ENCODE peak calls at places on chromosomes 11 and 22, in nine cellular contexts. R, I, N, O, X, V, K, S and E are unnamed samples.

GRCh38 chr11:11149671-11150459 is 203.2 kb downstream of the CSNK2A3 start:
- DNase-seq in R (no peak), I (no peak), N (no peak), O (no peak), X (no peak), V (no peak), K (no peak), S (no peak), E (no peak)

GRCh38 chr11:106077609-106078517 is at the start of gene AASDHPPT:
- DNase-seq in R (no peak), I (peak), N (no peak), O (peak), X (no peak), V (peak), K (no peak), S (peak), E (no peak)

GRCh38 chr11:55719608-55720160 is 53.6 kb upstream of the OR5D13 start:
- DNase-seq in R (no peak), I (no peak), N (no peak), O (no peak), X (no peak), V (no peak), K (no peak), S (no peak), E (no peak)

GRCh38 chr11:88484873-88485621 is 147.5 kb upstream of the CTSC start:
- DNase-seq in R (no peak), I (no peak), N (no peak), O (peak), X (peak), V (peak), K (no peak), S (peak), E (no peak)

GRCh38 chr11:68099474-68100405 is 21.4 kb downstream of the CHKA start:
- DNase-seq in R (no peak), I (peak), N (peak), O (no peak), X (peak), V (peak), K (no peak), S (no peak), E (no peak)

GRCh38 chr11:105577645-105578044 is 32.2 kb upstream of the GRIA4 start:
- DNase-seq in R (no peak), I (no peak), N (no peak), O (peak), X (no peak), V (peak), K (no peak), S (peak), E (no peak)

GRCh38 chr11:1779806-1780699 is 16.3 kb upstream of the CTSD start:
- DNase-seq in R (no peak), I (no peak), N (no peak), O (no peak), X (no peak), V (no peak), K (no peak), S (no peak), E (no peak)

GRCh38 chr11:44747836-44748235 is 21.1 kb downstream of the TSPAN18 start:
- DNase-seq in R (no peak), I (no peak), N (no peak), O (no peak), X (no peak), V (no peak), K (no peak), S (no peak), E (no peak)

GRCh38 chr11:15903246-15903645 is 453.1 kb downstream of the SOX6 start:
- DNase-seq in R (no peak), I (no peak), N (no peak), O (peak), X (no peak), V (no peak), K (no peak), S (no peak), E (no peak)

GRCh38 chr11:11192541-11192940 is 160.5 kb downstream of the CSNK2A3 start:
- DNase-seq in R (no peak), I (no peak), N (no peak), O (no peak), X (no peak), V (no peak), K (no peak), S (no peak), E (no peak)

GRCh38 chr22:39349506-39349966 is 255 bp upstream of the SYNGR1 start:
- DNase-seq in R (peak), I (no peak), N (peak), O (no peak), X (no peak), V (peak), K (peak), S (no peak), E (peak)

GRCh38 chr22:37802310-37803194 is 5.2 kb upstream of the GCAT start:
- DNase-seq in R (peak), I (no peak), N (peak), O (no peak), X (no peak), V (peak), K (peak), S (peak), E (no peak)

GRCh38 chr11:31375866-31376265 is 6.2 kb downstream of the DNAJC24 start:
- DNase-seq in R (no peak), I (no peak), N (no peak), O (no peak), X (no peak), V (no peak), K (no peak), S (no peak), E (no peak)

GRCh38 chr11:35541621-35542375 is 16.4 kb upstream of the PAMR1 start:
- DNase-seq in R (peak), I (no peak), N (no peak), O (peak), X (peak), V (peak), K (no peak), S (peak), E (no peak)

GRCh38 chr11:115415939-115416338 is 88.3 kb downstream of the CADM1 start:
- DNase-seq in R (no peak), I (no peak), N (no peak), O (no peak), X (no peak), V (no peak), K (no peak), S (no peak), E (no peak)

GRCh38 chr11:85310479-85310878 is 316.7 kb downstream of the DLG2 start:
- DNase-seq in R (no peak), I (no peak), N (no peak), O (no peak), X (no peak), V (no peak), K (no peak), S (no peak), E (no peak)

GRCh38 chr11:76667271-76667818 is 3.2 kb downstream of the LRRC32 start:
- DNase-seq in R (no peak), I (no peak), N (no peak), O (no peak), X (no peak), V (no peak), K (no peak), S (no peak), E (no peak)

GRCh38 chr11:66230171-66230570 is 38.3 kb upstream of the RAB1B start:
- DNase-seq in R (no peak), I (no peak), N (no peak), O (no peak), X (no peak), V (no peak), K (no peak), S (no peak), E (no peak)

GRCh38 chr22:29998627-29999026 is 81.6 kb upstream of the HORMAD2 start:
- DNase-seq in R (no peak), I (no peak), N (no peak), O (no peak), X (no peak), V (no peak), K (no peak), S (no peak), E (no peak)
- TF ChIP-seq CTCF in R (no peak), I (no peak), N (no peak), O (no peak), X (no peak), V (no peak), K (peak), S (no peak), E (no peak)

DNA sequence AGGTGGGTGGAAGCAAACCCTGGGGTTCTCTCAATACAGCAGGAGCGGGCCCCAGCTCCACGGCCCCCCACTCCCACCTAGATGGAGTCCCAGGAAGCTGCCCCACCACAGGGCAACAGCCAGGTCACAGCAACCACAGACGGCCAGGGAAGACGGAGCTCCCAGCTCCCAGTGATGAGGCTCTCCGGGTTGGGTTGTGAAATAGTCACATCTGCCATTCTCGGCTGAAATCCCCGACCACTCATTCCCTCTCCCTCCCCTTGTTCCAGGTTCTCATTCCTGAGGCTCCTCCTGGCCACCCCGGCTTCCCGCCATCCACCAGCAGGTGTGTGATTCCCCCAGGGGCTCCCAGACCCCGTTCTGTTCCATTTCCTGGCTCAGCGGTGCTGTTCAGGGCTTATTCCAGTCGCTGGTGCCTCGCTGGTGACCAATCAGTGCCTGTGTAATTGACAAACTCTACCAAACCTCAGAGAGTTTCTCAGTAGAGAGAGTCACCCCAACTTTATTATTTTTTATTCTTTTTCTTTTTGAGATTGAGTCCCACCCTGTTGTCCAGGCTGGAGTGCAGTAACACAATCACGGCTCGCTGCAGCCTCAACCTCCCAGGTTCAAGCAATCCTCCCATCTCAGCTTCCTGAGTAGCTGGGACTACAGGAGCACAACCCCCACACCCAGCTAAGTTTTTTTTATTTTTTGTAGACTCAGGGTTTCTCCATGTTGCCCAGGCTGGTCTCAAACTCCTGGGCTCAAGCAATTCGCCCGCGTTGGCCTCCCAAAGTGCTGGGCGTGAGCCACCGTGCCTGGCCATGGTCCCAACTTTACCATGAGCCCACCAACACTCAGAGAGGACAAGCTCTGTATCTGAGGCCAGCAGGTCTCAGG is 63.2 kb downstream of the SHANK2 start:
- DNase-seq in R (no peak), I (no peak), N (no peak), O (no peak), X (no peak), V (no peak), K (no peak), S (no peak), E (no peak)
- TF ChIP-seq CTCF in R (no peak), I (no peak), N (no peak), O (no peak), X (no peak), V (no peak), K (no peak), S (no peak), E (no peak)

DNA sequence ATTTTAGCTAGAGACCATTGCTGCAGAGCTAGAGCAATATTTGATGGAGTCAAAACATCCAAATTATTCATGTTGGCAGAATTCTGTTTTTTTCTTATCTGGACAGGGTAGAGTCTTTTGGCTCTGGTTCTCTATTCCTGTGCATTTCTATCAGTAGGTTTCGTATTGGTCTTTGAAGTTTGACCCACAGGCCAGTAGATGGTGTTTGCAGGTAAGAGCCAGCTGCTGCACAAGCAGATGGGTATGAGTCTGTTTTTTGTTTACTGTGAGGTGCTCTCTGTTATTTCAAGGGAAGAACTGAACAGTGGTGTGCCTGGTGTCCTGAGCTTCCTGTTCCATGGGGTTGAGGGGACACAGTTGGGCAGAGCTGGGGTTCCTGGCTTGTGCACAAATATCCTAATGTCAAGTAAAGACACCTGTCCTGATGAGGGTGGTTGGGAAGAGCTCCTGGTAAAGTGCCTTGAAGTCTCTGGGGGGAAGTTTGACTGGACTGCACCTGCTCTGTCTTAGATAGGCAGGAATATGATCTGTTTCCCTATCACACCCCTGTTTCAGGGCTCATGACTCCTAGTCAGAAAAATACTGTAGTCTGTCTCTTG is 34.0 kb upstream of the SLC22A25 start:
- DNase-seq in R (no peak), I (no peak), N (no peak), O (peak), X (no peak), V (no peak), K (no peak), S (no peak), E (no peak)
- TF ChIP-seq CTCF in R (no peak), I (peak), N (no peak), O (peak), X (peak), V (no peak), K (no peak), S (no peak), E (no peak)

GRCh38 chr11:47943721-47944554 is 36.4 kb upstream of the PTPRJ start:
- DNase-seq in R (no peak), I (no peak), N (no peak), O (no peak), X (no peak), V (no peak), K (no peak), S (no peak), E (no peak)
- TF ChIP-seq CTCF in R (no peak), I (no peak), N (no peak), O (no peak), X (no peak), V (no peak), K (no peak), S (no peak), E (no peak)

DNA sequence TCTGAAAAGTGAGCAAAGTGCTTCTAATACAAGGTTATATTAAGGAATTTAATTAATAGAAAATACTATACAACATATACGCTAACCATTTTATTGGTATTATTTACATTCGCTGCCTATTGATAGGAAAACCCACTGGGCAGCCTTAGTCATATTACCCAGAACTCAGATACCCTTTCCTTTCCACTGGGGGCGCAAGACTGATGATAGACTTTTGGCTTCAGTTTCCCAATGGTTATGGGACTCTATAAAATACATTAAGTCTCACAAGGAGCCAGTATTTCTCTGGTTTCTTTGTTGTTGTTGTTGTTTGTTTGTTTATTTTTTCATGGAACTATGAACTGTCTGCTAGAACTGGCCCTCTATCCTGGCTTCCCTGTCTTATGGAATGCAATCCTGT is 471.1 kb upstream of the KIRREL3 start:
- DNase-seq in R (no peak), I (no peak), N (no peak), O (no peak), X (no peak), V (no peak), K (no peak), S (no peak), E (no peak)
- TF ChIP-seq CTCF in R (no peak), I (no peak), N (peak), O (no peak), X (no peak), V (no peak), K (no peak), S (no peak), E (no peak)

DNA sequence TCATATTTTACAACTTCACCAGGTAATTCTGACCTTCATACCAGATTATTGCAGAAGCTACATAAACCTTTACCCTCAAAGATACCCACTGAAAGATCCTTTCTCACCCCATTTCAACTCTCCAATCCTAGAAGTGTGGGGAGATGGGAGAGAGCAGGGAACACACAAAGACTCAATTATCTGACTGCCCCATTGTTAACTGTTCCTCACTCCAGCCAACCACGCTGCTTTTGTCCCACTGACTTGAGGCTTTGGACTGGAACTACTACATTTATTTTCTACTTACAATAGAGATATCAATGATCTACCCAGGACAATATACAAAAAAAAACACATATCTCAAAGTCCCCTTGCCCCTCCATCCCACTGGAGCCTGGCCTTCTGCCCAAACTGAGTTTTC is 44.7 kb upstream of the SLN start:
- DNase-seq in R (no peak), I (no peak), N (no peak), O (no peak), X (no peak), V (no peak), K (no peak), S (no peak), E (no peak)
- TF ChIP-seq CTCF in R (no peak), I (no peak), N (no peak), O (no peak), X (no peak), V (no peak), K (no peak), S (no peak), E (no peak)

GRCh38 chr11:100682247-100682969 is 4.7 kb upstream of the ARHGAP42 start:
- DNase-seq in R (no peak), I (no peak), N (no peak), O (peak), X (no peak), V (peak), K (no peak), S (peak), E (no peak)
- TF ChIP-seq CTCF in R (peak), I (peak), N (peak), O (peak), X (peak), V (peak), K (peak), S (peak), E (no peak)

DNA sequence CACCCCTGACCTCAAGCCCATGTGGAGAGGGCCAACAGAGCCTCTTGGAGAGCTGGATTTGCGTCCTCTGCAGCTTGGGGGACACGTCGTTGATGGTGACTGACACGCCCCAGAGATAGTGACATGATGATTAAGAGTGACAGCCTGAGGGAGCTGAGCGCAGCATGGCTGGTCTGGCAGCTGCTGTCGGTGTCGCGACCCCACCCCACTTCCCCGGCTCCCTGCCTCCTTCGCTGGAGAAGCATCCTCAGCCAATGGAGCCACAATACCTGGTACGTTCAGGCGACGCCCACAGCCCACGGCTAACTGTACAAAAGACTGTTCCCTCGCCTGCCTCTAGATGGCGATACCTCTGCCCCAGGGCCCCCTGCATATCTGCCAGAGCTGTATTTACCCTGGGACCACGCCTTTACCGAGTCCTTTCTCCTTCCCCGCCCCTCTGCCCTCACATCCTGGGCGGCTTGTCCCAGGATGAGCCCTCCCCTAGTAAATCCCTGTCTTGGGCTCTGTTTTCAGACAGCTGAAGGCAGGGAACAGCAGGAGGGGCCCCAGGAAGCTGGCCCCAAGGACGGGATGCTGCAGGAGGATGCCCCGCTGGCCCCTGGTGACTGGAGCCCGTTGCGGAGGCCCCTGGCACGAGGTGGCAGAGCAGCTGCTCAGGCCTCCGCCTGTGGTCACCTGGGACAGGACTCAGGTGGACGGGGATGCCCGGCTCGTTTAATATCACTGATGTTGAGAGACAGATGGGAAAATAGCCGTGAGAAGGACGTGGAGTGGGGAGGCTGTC is 90.6 kb downstream of the RPS6KA4 start:
- DNase-seq in R (peak), I (peak), N (peak), O (peak), X (no peak), V (peak), K (peak), S (peak), E (peak)
- TF ChIP-seq CTCF in R (peak), I (peak), N (peak), O (peak), X (peak), V (peak), K (peak), S (peak), E (peak)

DNA sequence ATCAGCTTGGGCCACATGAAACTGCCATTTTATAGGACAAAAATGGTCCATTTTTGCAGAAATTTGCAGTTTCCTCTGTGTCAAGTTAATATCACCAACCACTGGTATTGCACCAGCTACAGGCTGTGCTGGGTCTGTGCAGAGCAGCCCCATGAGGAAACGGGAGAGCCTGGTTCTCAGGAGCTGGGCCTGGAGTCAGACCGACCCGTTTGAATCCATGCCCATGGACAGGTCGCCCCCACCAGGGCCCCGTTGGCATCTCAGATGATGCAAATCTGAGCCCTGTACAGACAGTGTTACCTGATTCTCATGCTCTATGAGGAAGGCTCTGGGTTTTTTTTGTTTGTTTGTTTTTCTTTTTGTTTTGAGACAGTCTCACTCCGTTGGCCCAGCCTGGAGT is 9.8 kb upstream of the SEC14L6 start:
- DNase-seq in R (no peak), I (no peak), N (no peak), O (no peak), X (no peak), V (no peak), K (no peak), S (no peak), E (no peak)
- TF ChIP-seq CTCF in R (no peak), I (no peak), N (no peak), O (peak), X (no peak), V (no peak), K (no peak), S (no peak), E (no peak)